ENCODE peak calls at places on chromosome 13, in ten cellular contexts. A, G, V, Z, X, J, N, T, L and Y are unnamed samples. For H3K36me3, the result is how much of the 10 kb centered on the place peaks cover.

GRCh38 chr13:61695147-61695546 is 279.5 kb upstream of the PCDH20 start:
- DNase-seq in A (peak), G (no peak), V (no peak), Z (no peak), X (no peak), J (no peak), N (no peak), T (no peak), L (no peak), Y (no peak)

GRCh38 chr13:39411501-39411900 is 191.5 kb downstream of the LHFPL6 start:
- DNase-seq in A (no peak), G (no peak), V (no peak), Z (peak), X (no peak), J (no peak), N (no peak), T (no peak), L (no peak), Y (no peak)

GRCh38 chr13:39836038-39836437 is 180.6 kb downstream of the COG6 start:
- DNase-seq in A (peak), G (no peak), V (no peak), Z (no peak), X (peak), J (peak), N (no peak), T (no peak), L (no peak), Y (no peak)

GRCh38 chr13:39675904-39676303 is 20.4 kb downstream of the COG6 start:
- DNase-seq in A (no peak), G (no peak), V (no peak), Z (no peak), X (no peak), J (no peak), N (no peak), T (no peak), L (no peak), Y (no peak)

GRCh38 chr13:46615888-46616531 is 63.0 kb downstream of the LRCH1 start:
- DNase-seq in A (no peak), G (no peak), V (no peak), Z (peak), X (no peak), J (no peak), N (no peak), T (no peak), L (no peak), Y (no peak)

GRCh38 chr13:30645629-30646028 is 27.9 kb downstream of the USPL1 start:
- DNase-seq in A (no peak), G (no peak), V (no peak), Z (no peak), X (no peak), J (no peak), N (no peak), T (no peak), L (no peak), Y (no peak)

GRCh38 chr13:76991432-76991795 is 467 bp upstream of the CLN5 start:
- DNase-seq in A (peak), G (peak), V (no peak), Z (no peak), X (no peak), J (no peak), N (peak), T (peak), L (peak), Y (no peak)

GRCh38 chr13:35285677-35286076 is 190.8 kb downstream of the MAB21L1 start:
- DNase-seq in A (no peak), G (no peak), V (no peak), Z (no peak), X (no peak), J (no peak), N (no peak), T (no peak), L (no peak), Y (no peak)

GRCh38 chr13:65966991-65967451 is 1263.1 kb downstream of the PCDH9 start:
- DNase-seq in A (peak), G (no peak), V (no peak), Z (peak), X (peak), J (peak), N (no peak), T (no peak), L (no peak), Y (no peak)

GRCh38 chr13:24220086-24220703 is 59.7 kb downstream of the SPATA13 start:
- DNase-seq in A (peak), G (no peak), V (peak), Z (peak), X (peak), J (peak), N (no peak), T (no peak), L (no peak), Y (peak)

GRCh38 chr13:23510979-23511735 is 59.1 kb upstream of the TNFRSF19 start:
- DNase-seq in A (peak), G (no peak), V (no peak), Z (no peak), X (peak), J (peak), N (no peak), T (no peak), L (no peak), Y (no peak)

GRCh38 chr13:88857256-88857655 is 1186.1 kb downstream of the SLITRK5 start:
- DNase-seq in A (peak), G (no peak), V (no peak), Z (no peak), X (no peak), J (no peak), N (no peak), T (no peak), L (no peak), Y (no peak)
- H3K36me3 ChIP-seq in A (under half), G (under half), V (under half), Z (under half), X (under half), J (under half), N (under half), T (under half), L (under half), Y (under half)

GRCh38 chr13:98829541-98829940 is 77.1 kb upstream of the SLC15A1 start:
- DNase-seq in A (no peak), G (no peak), V (no peak), Z (no peak), X (no peak), J (no peak), N (no peak), T (no peak), L (no peak), Y (no peak)
- H3K36me3 ChIP-seq in A (under half), G (under half), V (under half), Z (under half), X (under half), J (under half), N (half or more), T (half or more), L (under half), Y (under half)

GRCh38 chr13:19845758-19846157 is 17.7 kb downstream of the ZMYM5 start:
- DNase-seq in A (peak), G (no peak), V (peak), Z (peak), X (peak), J (no peak), N (no peak), T (no peak), L (no peak), Y (no peak)
- H3K36me3 ChIP-seq in A (under half), G (under half), V (under half), Z (under half), X (under half), J (half or more), N (half or more), T (half or more), L (under half), Y (under half)

GRCh38 chr13:98467263-98467985 is 109.5 kb downstream of the STK24 start:
- DNase-seq in A (no peak), G (no peak), V (no peak), Z (no peak), X (no peak), J (no peak), N (no peak), T (no peak), L (peak), Y (no peak)
- H3K36me3 ChIP-seq in A (under half), G (under half), V (under half), Z (half or more), X (under half), J (half or more), N (half or more), T (under half), L (under half), Y (half or more)

GRCh38 chr13:110433014-110433413 is 125.9 kb downstream of the COL4A2 start:
- DNase-seq in A (no peak), G (no peak), V (no peak), Z (no peak), X (no peak), J (no peak), N (no peak), T (peak), L (peak), Y (no peak)
- H3K36me3 ChIP-seq in A (under half), G (under half), V (under half), Z (half or more), X (under half), J (half or more), N (under half), T (half or more), L (under half), Y (under half)

GRCh38 chr13:110503979-110504499 is 57.5 kb downstream of the RAB20 start:
- DNase-seq in A (no peak), G (no peak), V (peak), Z (no peak), X (no peak), J (no peak), N (no peak), T (no peak), L (peak), Y (no peak)

GRCh38 chr13:110499621-110500281 is 61.8 kb downstream of the RAB20 start:
- DNase-seq in A (peak), G (no peak), V (no peak), Z (peak), X (no peak), J (no peak), N (no peak), T (no peak), L (no peak), Y (no peak)

GRCh38 chr13:110498765-110499164 is 62.8 kb downstream of the RAB20 start:
- DNase-seq in A (no peak), G (no peak), V (no peak), Z (no peak), X (no peak), J (no peak), N (no peak), T (no peak), L (peak), Y (no peak)

GRCh38 chr13:110503037-110503901 is 58.3 kb downstream of the RAB20 start:
- DNase-seq in A (no peak), G (no peak), V (peak), Z (peak), X (no peak), J (no peak), N (no peak), T (no peak), L (peak), Y (no peak)

GRCh38 chr13:110501188-110501587 is 60.3 kb downstream of the RAB20 start:
- DNase-seq in A (no peak), G (no peak), V (no peak), Z (no peak), X (no peak), J (no peak), N (no peak), T (no peak), L (peak), Y (no peak)
- H3K36me3 ChIP-seq in A (under half), G (under half), V (under half), Z (half or more), X (under half), J (half or more), N (half or more), T (half or more), L (half or more), Y (under half)

GRCh38 chr13:25453966-25454365 is 82.2 kb downstream of the ATP8A2 start:
- DNase-seq in A (no peak), G (no peak), V (no peak), Z (no peak), X (no peak), J (no peak), N (no peak), T (no peak), L (no peak), Y (no peak)
- H3K36me3 ChIP-seq in A (under half), G (under half), V (under half), Z (under half), X (under half), J (under half), N (under half), T (under half), L (under half), Y (under half)

GRCh38 chr13:79352107-79352506 is 53.9 kb downstream of the RBM26 start:
- DNase-seq in A (no peak), G (no peak), V (no peak), Z (no peak), X (no peak), J (no peak), N (no peak), T (no peak), L (no peak), Y (no peak)

GRCh38 chr13:79349011-79349410 is 57.0 kb downstream of the RBM26 start:
- DNase-seq in A (no peak), G (no peak), V (no peak), Z (no peak), X (no peak), J (no peak), N (no peak), T (no peak), L (no peak), Y (no peak)

GRCh38 chr13:79359064-79359463 is 47.0 kb downstream of the RBM26 start:
- DNase-seq in A (no peak), G (no peak), V (no peak), Z (no peak), X (no peak), J (no peak), N (no peak), T (no peak), L (no peak), Y (no peak)

GRCh38 chr13:79353698-79354097 is 52.4 kb downstream of the RBM26 start:
- DNase-seq in A (peak), G (no peak), V (no peak), Z (no peak), X (no peak), J (no peak), N (no peak), T (no peak), L (no peak), Y (no peak)

DNA sequence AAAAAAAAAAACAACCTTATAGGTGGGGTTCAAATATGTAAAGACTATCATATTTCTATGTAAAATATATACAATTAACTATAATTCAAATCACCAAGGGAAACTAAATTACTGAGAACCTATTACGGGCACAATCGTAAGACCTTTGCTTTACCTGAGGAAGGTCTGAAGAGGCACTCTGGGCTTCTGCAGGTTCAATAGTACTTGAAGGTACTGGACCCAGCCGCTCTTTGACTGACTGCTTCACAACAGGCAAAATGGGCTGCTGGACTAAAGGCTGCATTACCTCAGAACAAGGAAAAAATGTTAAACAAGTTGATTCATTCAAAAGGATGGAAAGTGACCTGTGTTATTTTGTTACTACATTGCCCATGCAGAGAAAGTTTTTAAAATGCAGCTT is 51.8 kb downstream of the RBM26 start:
- DNase-seq in A (no peak), G (no peak), V (no peak), Z (no peak), X (no peak), J (no peak), N (no peak), T (no peak), L (no peak), Y (no peak)
- H3K36me3 ChIP-seq in A (under half), G (under half), V (under half), Z (half or more), X (under half), J (half or more), N (half or more), T (half or more), L (under half), Y (half or more)